ENCODE peak calls at places on chromosomes 13 and 19, in four cellular contexts. K is GM12878, T is HepG2, G is WTC11. X is an unnamed sample.

GRCh38 chr19:5250127-5250659 is 90.4 kb downstream of the PTPRS start:
- DNase-seq in K (no peak), T (no peak), G (no peak), X (no peak)

GRCh38 chr19:46022061-46022430 is 807 bp downstream of the PGLYRP1 start:
- DNase-seq in K (no peak), T (no peak), G (no peak), X (no peak)

GRCh38 chr13:99311137-99311536 is 3.9 kb upstream of the GPR183 start:
- DNase-seq in K (no peak), T (no peak), G (no peak), X (peak)

GRCh38 chr19:3154957-3155736 is 19.3 kb downstream of the GNA15 start:
- DNase-seq in K (peak), T (peak), G (no peak), X (peak)

GRCh38 chr13:82800391-82800790 is 1081.9 kb downstream of the SLITRK1 start:
- DNase-seq in K (no peak), T (no peak), G (no peak), X (no peak)

GRCh38 chr13:37597477-37597876 is 1.1 kb downstream of the POSTN start:
- DNase-seq in K (no peak), T (no peak), G (no peak), X (no peak)

GRCh38 chr19:48718711-48719231 is 754 bp downstream of the MAMSTR start:
- DNase-seq in K (no peak), T (peak), G (no peak), X (no peak)

GRCh38 chr13:77516342-77516789 is 19.1 kb upstream of the SCEL start:
- DNase-seq in K (no peak), T (no peak), G (no peak), X (no peak)

GRCh38 chr13:20462533-20462915 is 63.1 kb downstream of the CRYL1 start:
- DNase-seq in K (no peak), T (no peak), G (no peak), X (no peak)

GRCh38 chr19:51439021-51439465 is 19.2 kb downstream of the SIGLEC8 start:
- DNase-seq in K (no peak), T (peak), G (peak), X (no peak)

GRCh38 chr19:53467138-53467502 is 413 bp upstream of the ZNF813 start:
- DNase-seq in K (no peak), T (no peak), G (peak), X (peak)

GRCh38 chr19:782195-783043 is 14.8 kb upstream of the PTBP1 start:
- DNase-seq in K (no peak), T (peak), G (peak), X (no peak)

GRCh38 chr13:43132228-43132627 is 108.8 kb downstream of the DNAJC15 start:
- DNase-seq in K (no peak), T (peak), G (peak), X (no peak)

GRCh38 chr19:18396471-18397241 is 766 bp downstream of the LRRC25 start:
- DNase-seq in K (no peak), T (no peak), G (no peak), X (no peak)

GRCh38 chr19:17610384-17610783 is 54.9 kb downstream of the COLGALT1 start:
- DNase-seq in K (no peak), T (peak), G (no peak), X (peak)

GRCh38 chr13:21625366-21625765 is 21.4 kb upstream of the MICU2 start:
- DNase-seq in K (no peak), T (peak), G (no peak), X (no peak)

GRCh38 chr19:31553844-31554215 is 204.6 kb upstream of the TSHZ3 start:
- DNase-seq in K (no peak), T (no peak), G (no peak), X (no peak)

GRCh38 chr19:33702606-33703437 is 81.1 kb downstream of the CHST8 start:
- DNase-seq in K (no peak), T (no peak), G (no peak), X (no peak)

GRCh38 chr19:6064016-6064702 is 46.1 kb downstream of the RFX2 start:
- DNase-seq in K (no peak), T (no peak), G (no peak), X (no peak)

GRCh38 chr19:45528149-45528743 is 21.0 kb downstream of the VASP start:
- DNase-seq in K (no peak), T (no peak), G (peak), X (peak)

GRCh38 chr19:33194884-33195710 is 967 bp downstream of the LRP3 start:
- DNase-seq in K (no peak), T (peak), G (peak), X (no peak)

GRCh38 chr13:47858678-47859050 is 142.4 kb downstream of the SUCLA2 start:
- DNase-seq in K (no peak), T (no peak), G (no peak), X (no peak)

GRCh38 chr13:114132419-114133121 is at the start of gene RASA3:
- DNase-seq in K (no peak), T (no peak), G (peak), X (peak)

DNA sequence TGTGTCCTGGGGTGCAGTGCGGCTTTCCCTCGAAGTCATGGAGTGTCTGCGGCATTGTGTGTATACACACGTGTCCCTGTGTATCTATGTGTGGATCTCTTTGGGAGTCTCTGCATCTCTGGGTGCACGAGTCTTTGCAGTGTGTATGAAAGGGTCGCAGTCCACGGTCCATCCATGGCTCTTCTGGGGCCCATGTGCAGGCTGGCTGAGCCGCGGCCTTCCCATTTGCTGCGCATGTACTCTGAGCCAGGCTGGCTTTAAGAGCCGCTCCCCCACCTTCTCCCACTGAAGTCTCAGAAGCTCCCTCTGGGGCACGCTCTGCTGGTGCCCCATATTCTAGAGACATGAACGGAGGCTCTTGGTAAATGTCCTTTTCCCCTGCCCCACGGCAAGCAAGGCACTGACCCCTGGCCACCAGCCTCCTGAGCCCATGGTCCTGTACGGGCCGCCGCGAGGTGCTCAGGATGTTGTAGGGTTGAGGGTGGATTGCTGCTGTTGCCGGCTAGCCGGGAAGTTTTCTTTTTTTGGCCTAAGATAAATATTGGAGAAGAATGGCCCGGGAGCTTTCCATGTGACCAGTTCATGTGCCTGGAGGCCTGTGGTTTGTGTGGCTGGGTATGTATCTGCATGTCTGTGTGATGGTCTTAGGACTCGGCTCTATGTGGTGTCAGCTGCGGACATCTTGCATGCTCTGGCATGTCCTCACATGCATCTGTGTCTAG is 31.9 kb downstream of the PAK4 start:
- DNase-seq in K (no peak), T (peak), G (no peak), X (no peak)
- TF ChIP-seq CREM in K (no peak), T (no peak), G (no peak), X (no peak)

GRCh38 chr13:112891477-112892401 is 77.3 kb upstream of the MCF2L start:
- DNase-seq in K (no peak), T (no peak), G (peak), X (no peak)
- TF ChIP-seq CREM in K (no peak), T (no peak), G (peak), X (no peak)

DNA sequence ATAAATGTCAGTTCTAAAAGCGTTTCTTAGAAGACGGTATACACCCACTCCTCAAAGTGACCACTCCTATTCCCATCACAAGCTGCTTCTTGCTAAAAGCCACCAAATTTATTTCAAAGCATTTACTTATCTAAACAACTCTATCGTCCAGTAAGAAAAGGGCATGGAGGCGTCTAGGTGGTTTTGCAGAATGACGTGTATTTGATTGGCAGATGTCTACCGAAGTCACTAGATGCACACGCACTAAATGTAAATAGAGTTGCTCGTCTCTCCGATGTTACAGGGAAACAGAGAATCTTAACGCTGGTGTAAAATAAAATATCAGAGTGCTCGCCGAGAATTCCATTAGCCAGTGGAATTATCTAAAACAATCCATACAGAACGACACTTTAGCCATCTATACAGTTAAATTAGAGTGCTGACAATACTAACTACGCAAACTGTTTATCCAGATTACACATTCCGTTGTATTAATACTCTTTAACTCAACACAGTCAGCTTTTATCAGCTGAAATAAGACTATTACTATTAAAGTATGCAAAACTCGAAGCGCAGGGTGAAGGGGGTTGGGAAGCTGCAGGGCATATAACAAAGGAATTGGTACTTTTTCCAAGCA is 1.9 kb downstream of the KLF12 start:
- DNase-seq in K (no peak), T (peak), G (no peak), X (no peak)
- TF ChIP-seq CREM in K (no peak), T (no peak), G (no peak), X (no peak)

GRCh38 chr19:55674841-55675660 is at the start of gene EPN1:
- DNase-seq in K (peak), T (peak), G (peak), X (peak)

GRCh38 chr19:55674459-55674840 is 576 bp upstream of the EPN1 start:
- DNase-seq in K (no peak), T (no peak), G (no peak), X (no peak)

GRCh38 chr19:55676889-55677505 is 2.0 kb downstream of the EPN1 start:
- DNase-seq in K (no peak), T (no peak), G (no peak), X (no peak)

GRCh38 chr19:55676384-55676783 is 1.4 kb downstream of the EPN1 start:
- DNase-seq in K (no peak), T (no peak), G (no peak), X (no peak)

GRCh38 chr19:55675661-55676354 is 782 bp downstream of the EPN1 start:
- DNase-seq in K (no peak), T (no peak), G (no peak), X (no peak)
- TF ChIP-seq CREM in K (no peak), T (no peak), G (no peak), X (no peak)

DNA sequence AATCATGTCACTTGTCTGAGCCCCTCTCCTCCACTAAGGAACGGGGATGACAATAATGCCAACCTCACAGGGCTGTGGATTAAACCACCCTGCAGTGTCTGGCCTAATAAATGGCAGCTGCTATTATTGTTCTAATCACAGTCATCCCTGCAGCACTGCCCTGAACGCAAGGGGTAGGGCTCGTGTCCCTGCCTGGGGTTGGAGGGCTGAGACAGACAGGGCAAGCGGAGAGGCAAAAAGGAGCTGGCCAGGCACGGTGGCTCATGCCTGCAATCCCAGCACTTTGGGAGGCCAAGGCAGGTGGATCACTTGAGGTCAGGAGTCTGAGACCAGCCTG is 10.2 kb upstream of the KPTN start:
- DNase-seq in K (no peak), T (no peak), G (no peak), X (no peak)
- TF ChIP-seq CREM in K (no peak), T (no peak), G (no peak), X (no peak)

X was measured in K562.